ENCODE peak calls at places on chromosome 9, in four cellular contexts. S is left lung; U is HCT116; Q is CD8-positive, alpha-beta memory T cell. J is an unnamed sample.

GRCh38 chr9:31290731-31291130 is 1093.7 kb upstream of the ACO1 start:
- DNase-seq in S (no peak), U (no peak), Q (no peak), J (no peak)

GRCh38 chr9:31153250-31153840 is 1231.1 kb upstream of the ACO1 start:
- DNase-seq in S (no peak), U (no peak), Q (no peak), J (peak; percentile 36)

GRCh38 chr9:90783964-90784363 is 17.7 kb upstream of the SYK start:
- DNase-seq in S (no peak), U (no peak), Q (no peak), J (no peak)

GRCh38 chr9:16031486-16031885 is 478.6 kb downstream of the CCDC171 start:
- DNase-seq in S (no peak), U (no peak), Q (no peak), J (no peak)

GRCh38 chr9:129888085-129888808 is 53.0 kb downstream of the USP20 start:
- DNase-seq in S (peak; percentile 73), U (no peak), Q (peak; percentile 98), J (no peak)

GRCh38 chr9:70053864-70054263 is 10.2 kb downstream of the MAMDC2 start:
- DNase-seq in S (no peak), U (peak; percentile 31), Q (no peak), J (no peak)

GRCh38 chr9:115882911-115883310 is 270.7 kb upstream of the PAPPA start:
- DNase-seq in S (no peak), U (no peak), Q (no peak), J (no peak)

GRCh38 chr9:636931-637591 is 204.4 kb upstream of the DMRT1 start:
- DNase-seq in S (no peak), U (no peak), Q (no peak), J (no peak)

GRCh38 chr9:130288926-130289705 is 23.6 kb downstream of the HMCN2 start:
- DNase-seq in S (no peak), U (no peak), Q (no peak), J (no peak)

GRCh38 chr9:86684148-86684547 is 263.2 kb downstream of the GAS1 start:
- DNase-seq in S (no peak), U (no peak), Q (no peak), J (no peak)

GRCh38 chr9:111036068-111036789 is 2.0 kb downstream of the LPAR1 start:
- DNase-seq in S (peak; percentile 74), U (peak; percentile 1), Q (no peak), J (no peak)

GRCh38 chr9:131308452-131308851 is 18.9 kb downstream of the PLPP7 start:
- DNase-seq in S (no peak), U (no peak), Q (no peak), J (no peak)

GRCh38 chr9:122374885-122375420 is 4.1 kb downstream of the PTGS1 start:
- DNase-seq in S (peak; percentile 76), U (no peak), Q (no peak), J (no peak)

GRCh38 chr9:106920701-106921283 is 57.8 kb downstream of the ZNF462 start:
- DNase-seq in S (no peak), U (peak; percentile 12), Q (no peak), J (no peak)

GRCh38 chr9:114588671-114589526 is 1.3 kb downstream of the ATP6V1G1 start:
- DNase-seq in S (no peak), U (no peak), Q (no peak), J (no peak)

GRCh38 chr9:105295986-105296385 is 51.5 kb downstream of the SLC44A1 start:
- DNase-seq in S (no peak), U (no peak), Q (no peak), J (no peak)

GRCh38 chr9:37906312-37907239 is 2.6 kb upstream of the SLC25A51 start:
- DNase-seq in S (no peak), U (no peak), Q (peak; percentile 24), J (no peak)

GRCh38 chr9:134651226-134651905 is 9.8 kb downstream of the COL5A1 start:
- DNase-seq in S (no peak), U (no peak), Q (no peak), J (no peak)

GRCh38 chr9:104927912-104928740 is at the start of gene ABCA1:
- DNase-seq in S (peak; percentile 96), U (peak; percentile 29), Q (peak; percentile 66), J (peak; percentile 55)

GRCh38 chr9:34771023-34771422 is 61.1 kb upstream of the CCL21 start:
- DNase-seq in S (no peak), U (no peak), Q (no peak), J (no peak)

GRCh38 chr9:456365-456764 is 241.7 kb downstream of the DOCK8 start:
- DNase-seq in S (no peak), U (no peak), Q (no peak), J (no peak)

GRCh38 chr9:33952066-33952465 is 96.6 kb downstream of the UBAP2 start:
- DNase-seq in S (no peak), U (no peak), Q (no peak), J (no peak)

GRCh38 chr9:14296462-14296861 is 17.5 kb downstream of the NFIB start:
- DNase-seq in S (no peak), U (no peak), Q (no peak), J (no peak)

GRCh38 chr9:126508928-126509327 is 104.8 kb upstream of the LMX1B start:
- DNase-seq in S (no peak), U (no peak), Q (no peak), J (no peak)

GRCh38 chr9:110027624-110028023 is 180.3 kb downstream of the C9orf152 start:
- DNase-seq in S (no peak), U (no peak), Q (no peak), J (peak; percentile 67)

GRCh38 chr9:120912958-120913672 is 13.5 kb downstream of the TRAF1 start:
- DNase-seq in S (no peak), U (no peak), Q (no peak), J (no peak)

GRCh38 chr9:4117835-4118610 is 181.8 kb downstream of the GLIS3 start:
- DNase-seq in S (no peak), U (no peak), Q (peak; percentile 58), J (no peak)

GRCh38 chr9:133140606-133141005 is 19.6 kb upstream of the RALGDS start:
- DNase-seq in S (no peak), U (no peak), Q (no peak), J (no peak)

GRCh38 chr9:104950838-104951237 is 22.9 kb upstream of the ABCA1 start:
- DNase-seq in S (no peak), U (no peak), Q (no peak), J (no peak)

GRCh38 chr9:133592731-133593409 is 16.3 kb downstream of the FAM163B start:
- DNase-seq in S (no peak), U (no peak), Q (no peak), J (no peak)

GRCh38 chr9:124042168-124042775 is 30.7 kb downstream of the LHX2 start:
- DNase-seq in S (no peak), U (no peak), Q (no peak), J (no peak)

GRCh38 chr9:124040186-124040920 is 28.8 kb downstream of the LHX2 start:
- DNase-seq in S (no peak), U (no peak), Q (no peak), J (no peak)

GRCh38 chr9:124041817-124042116 is 30.2 kb downstream of the LHX2 start:
- DNase-seq in S (no peak), U (no peak), Q (no peak), J (no peak)

GRCh38 chr9:124038790-124039633 is 27.4 kb downstream of the LHX2 start:
- DNase-seq in S (no peak), U (no peak), Q (no peak), J (no peak)

GRCh38 chr9:124040935-124041816 is 29.6 kb downstream of the LHX2 start:
- DNase-seq in S (no peak), U (no peak), Q (no peak), J (no peak)
- H3K4me3 ChIP-seq in S (peak overlapping the region; percentile 18), U (peak overlapping the region; percentile 23), Q (no peak overlapping the region), J (peak overlapping the region; percentile 45)

GRCh38 chr9:96620155-96620514 is 492 bp upstream of the CDC14B start:
- DNase-seq in S (no peak), U (no peak), Q (no peak), J (no peak)
- H3K4me3 ChIP-seq in S (peak overlapping the region; percentile 44), U (peak overlapping the region; percentile 57), Q (no peak overlapping the region), J (peak overlapping the region; percentile 73)

GRCh38 chr9:117783828-117784227 is 79.6 kb downstream of the TLR4 start:
- DNase-seq in S (no peak), U (no peak), Q (peak; percentile 53), J (no peak)
- H3K4me3 ChIP-seq in S (peak overlapping the region; percentile 34), U (no peak overlapping the region), Q (peak overlapping the region; percentile 33), J (no peak overlapping the region)

GRCh38 chr9:128768581-128768980 is 3.1 kb downstream of the ZER1 start:
- DNase-seq in S (no peak), U (no peak), Q (no peak), J (no peak)

GRCh38 chr9:128770286-128770685 is 1.4 kb downstream of the ZER1 start:
- DNase-seq in S (no peak), U (no peak), Q (no peak), J (no peak)

GRCh38 chr9:128762664-128763449 is 8.9 kb downstream of the ZER1 start:
- DNase-seq in S (no peak), U (no peak), Q (no peak), J (no peak)

GRCh38 chr9:128764361-128764760 is 7.4 kb downstream of the ZER1 start:
- DNase-seq in S (no peak), U (no peak), Q (no peak), J (no peak)

DNA sequence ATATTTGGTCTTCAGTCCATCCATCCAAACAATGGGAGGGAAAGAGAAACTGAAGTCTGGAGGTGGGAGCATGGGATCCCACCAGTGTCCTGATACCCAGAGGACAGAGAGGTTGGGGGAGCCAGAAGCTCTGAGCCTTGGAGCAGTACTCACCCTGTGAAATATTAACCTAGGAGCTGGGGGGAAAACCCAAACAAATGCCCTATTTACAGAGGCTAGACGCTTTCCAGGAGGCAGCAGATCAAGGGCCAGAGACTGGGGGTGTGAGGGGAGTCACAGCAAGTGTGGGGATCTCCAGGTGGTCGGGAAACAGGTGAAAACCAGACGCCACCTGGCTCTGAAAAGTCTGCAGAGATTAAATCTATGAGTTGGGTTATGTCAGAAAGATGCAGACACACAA is 6.2 kb downstream of the ZER1 start:
- DNase-seq in S (no peak), U (no peak), Q (no peak), J (no peak)
- H3K4me3 ChIP-seq in S (no peak overlapping the region), U (no peak overlapping the region), Q (no peak overlapping the region), J (no peak overlapping the region)

GRCh38 chr9:136881691-136882108 is 4.6 kb upstream of the TRAF2 start:
- DNase-seq in S (no peak), U (no peak), Q (no peak), J (no peak)
- H3K4me3 ChIP-seq in S (peak overlapping the region; percentile 30), U (no peak overlapping the region), Q (peak overlapping the region; percentile 83), J (no peak overlapping the region)

DNA sequence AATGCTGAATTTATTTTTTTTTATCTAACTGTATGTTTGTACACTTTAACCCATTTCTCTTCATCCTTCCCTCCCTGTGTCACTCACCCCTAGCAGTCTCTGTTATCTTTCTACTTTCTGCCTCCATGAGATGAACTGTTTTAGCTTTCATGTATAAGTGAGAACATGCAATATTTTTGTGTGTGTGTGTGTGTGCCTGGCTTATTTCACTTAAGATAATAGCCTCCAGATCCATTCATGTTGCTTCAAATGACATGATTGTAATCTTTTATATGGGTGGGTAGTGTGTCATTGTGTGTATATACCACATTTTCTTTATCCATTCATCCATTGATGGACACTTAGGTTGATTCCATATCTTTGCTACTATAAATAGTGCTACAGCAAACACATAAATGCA is 1023.9 kb downstream of the TLE1 start:
- DNase-seq in S (no peak), U (no peak), Q (no peak), J (no peak)
- H3K4me3 ChIP-seq in S (no peak overlapping the region), U (no peak overlapping the region), Q (no peak overlapping the region), J (no peak overlapping the region)